ENCODE peak calls at places on chromosomes 3 and 15, in seven cellular contexts. B is RWPE1; Q is stimulated activated CD4-positive, alpha-beta T cell treated with anti-CD3 and anti-CD28 coated beads, Interleukin-4, amount 100 ng/mL, for 24 hours; V is left cardiac atrium; A is foreskin keratinocyte; R is RCC 7860; T is HuH-7.5. W is an unnamed sample.

GRCh38 chr15:35439291-35439690 is 106.7 kb downstream of the DPH6 start:
- DNase-seq in B (no peak), Q (no peak), V (no peak), A (no peak), R (no peak), T (no peak), W (no peak)

GRCh38 chr15:29815000-29815704 is 7.1 kb downstream of the TJP1 start:
- DNase-seq in B (no peak), Q (no peak), V (no peak), A (no peak), R (peak), T (no peak), W (no peak)

GRCh38 chr15:57505949-57506391 is 85.7 kb upstream of the MYZAP start:
- DNase-seq in B (peak), Q (no peak), V (peak), A (peak), R (no peak), T (no peak), W (no peak)

GRCh38 chr3:45688194-45688881 is 858 bp upstream of the SACM1L start:
- DNase-seq in B (peak), Q (no peak), V (no peak), A (no peak), R (no peak), T (peak), W (peak)

GRCh38 chr15:81157195-81157938 is 23.3 kb downstream of the CFAP161 start:
- DNase-seq in B (no peak), Q (no peak), V (no peak), A (no peak), R (no peak), T (no peak), W (no peak)

GRCh38 chr3:57127849-57128566 is 37.1 kb downstream of the IL17RD start:
- DNase-seq in B (no peak), Q (no peak), V (no peak), A (no peak), R (no peak), T (no peak), W (no peak)

GRCh38 chr3:186823391-186823790 is 17.1 kb upstream of the RFC4 start:
- DNase-seq in B (no peak), Q (no peak), V (no peak), A (no peak), R (peak), T (no peak), W (no peak)

GRCh38 chr3:72791132-72791531 is 57.1 kb downstream of the SHQ1 start:
- DNase-seq in B (peak), Q (no peak), V (no peak), A (no peak), R (no peak), T (no peak), W (no peak)

GRCh38 chr3:33363113-33363800 is 76.9 kb downstream of the UBP1 start:
- DNase-seq in B (peak), Q (no peak), V (no peak), A (peak), R (no peak), T (no peak), W (no peak)

GRCh38 chr3:158717576-158717975 is 14.7 kb downstream of the RARRES1 start:
- DNase-seq in B (no peak), Q (no peak), V (no peak), A (no peak), R (no peak), T (no peak), W (no peak)

GRCh38 chr15:86164222-86164898 is 84.7 kb downstream of the AGBL1 start:
- DNase-seq in B (peak), Q (no peak), V (peak), A (no peak), R (no peak), T (no peak), W (no peak)

GRCh38 chr3:177589921-177590336 is 392.6 kb upstream of the TBL1XR1 start:
- DNase-seq in B (peak), Q (no peak), V (peak), A (peak), R (peak), T (no peak), W (peak)

GRCh38 chr3:159855599-159856495 is 132.8 kb upstream of the IL12A start:
- DNase-seq in B (no peak), Q (no peak), V (no peak), A (no peak), R (no peak), T (no peak), W (no peak)

GRCh38 chr3:23809840-23810341 is 4.1 kb downstream of the UBE2E1 start:
- DNase-seq in B (no peak), Q (no peak), V (no peak), A (no peak), R (no peak), T (no peak), W (no peak)

GRCh38 chr15:20376872-20377271 is 164.7 kb downstream of the GOLGA6L6 start:
- DNase-seq in B (no peak), Q (no peak), V (no peak), A (no peak), R (no peak), T (no peak), W (no peak)

GRCh38 chr15:90095521-90095959 is 6.7 kb downstream of the IDH2 start:
- DNase-seq in B (no peak), Q (peak), V (no peak), A (no peak), R (no peak), T (no peak), W (no peak)

GRCh38 chr3:73069187-73069586 is 7.7 kb downstream of the EBLN2 start:
- DNase-seq in B (no peak), Q (no peak), V (no peak), A (no peak), R (no peak), T (no peak), W (no peak)

GRCh38 chr15:25793354-25794050 is 69.6 kb downstream of the ATP10A start:
- DNase-seq in B (no peak), Q (no peak), V (no peak), A (no peak), R (no peak), T (no peak), W (no peak)

GRCh38 chr3:43309372-43310305 is 23.3 kb downstream of the SNRK start:
- DNase-seq in B (no peak), Q (no peak), V (no peak), A (no peak), R (no peak), T (no peak), W (no peak)

GRCh38 chr15:45174577-45174976 is 13.2 kb downstream of the SHF start:
- DNase-seq in B (no peak), Q (no peak), V (no peak), A (no peak), R (no peak), T (no peak), W (no peak)

GRCh38 chr3:197397812-197398211 is 99.4 kb upstream of the DLG1 start:
- DNase-seq in B (no peak), Q (no peak), V (no peak), A (no peak), R (no peak), T (no peak), W (no peak)

GRCh38 chr3:172461530-172462138 is 13.4 kb upstream of the GHSR start:
- DNase-seq in B (peak), Q (no peak), V (no peak), A (no peak), R (peak), T (peak), W (peak)

GRCh38 chr15:80861776-80862175 is 82.6 kb downstream of the CEMIP start:
- DNase-seq in B (no peak), Q (no peak), V (no peak), A (no peak), R (no peak), T (no peak), W (no peak)

GRCh38 chr15:89948796-89949195 is 36.0 kb upstream of the ARPIN start:
- DNase-seq in B (no peak), Q (no peak), V (no peak), A (no peak), R (no peak), T (no peak), W (no peak)

GRCh38 chr3:127780536-127781400 is 41.5 kb downstream of the MGLL start:
- DNase-seq in B (no peak), Q (no peak), V (no peak), A (no peak), R (no peak), T (no peak), W (no peak)

GRCh38 chr15:88990185-88990679 is 77.1 kb upstream of the MFGE8 start:
- DNase-seq in B (no peak), Q (no peak), V (no peak), A (no peak), R (no peak), T (no peak), W (peak)

GRCh38 chr15:70063992-70064379 is 33.7 kb downstream of the TLE3 start:
- DNase-seq in B (no peak), Q (no peak), V (no peak), A (no peak), R (no peak), T (no peak), W (no peak)

GRCh38 chr15:85277847-85278246 is 102.6 kb upstream of the AKAP13 start:
- DNase-seq in B (no peak), Q (no peak), V (no peak), A (no peak), R (no peak), T (no peak), W (no peak)

GRCh38 chr15:81858586-81858985 is 187.2 kb downstream of the MEX3B start:
- DNase-seq in B (no peak), Q (no peak), V (no peak), A (no peak), R (no peak), T (no peak), W (no peak)

GRCh38 chr3:81394656-81395055 is 366.8 kb downstream of the GBE1 start:
- DNase-seq in B (no peak), Q (no peak), V (no peak), A (no peak), R (no peak), T (no peak), W (no peak)

W was measured in A549.